ENCODE peak calls at places on chromosome 15, in ten cellular contexts. E is B cell, Y is lower leg skin, G is neural crest cell, U is HFF-Myc, Z is fibroblast of pulmonary artery, A is OCI-LY7, R is endodermal cell, M is neural progenitor cell, P is thoracic aorta. B is an unnamed sample.

GRCh38 chr15:72365844-72366243 is 10.0 kb downstream of the HEXA start:
- DNase-seq in E (no peak), Y (no peak), G (no peak), U (no peak), Z (no peak), A (peak), R (no peak), M (no peak), P (no peak), B (peak)

GRCh38 chr15:33021806-33022389 is 172.6 kb downstream of the FMN1 start:
- DNase-seq in E (no peak), Y (no peak), G (no peak), U (peak), Z (peak), A (peak), R (no peak), M (peak), P (no peak), B (peak)

GRCh38 chr15:23854535-23855252 is 167.6 kb upstream of the NDN start:
- DNase-seq in E (no peak), Y (no peak), G (no peak), U (no peak), Z (no peak), A (no peak), R (peak), M (peak), P (no peak), B (no peak)

GRCh38 chr15:39184701-39185390 is 396.0 kb upstream of the THBS1 start:
- DNase-seq in E (no peak), Y (no peak), G (no peak), U (no peak), Z (no peak), A (no peak), R (no peak), M (no peak), P (no peak), B (no peak)

GRCh38 chr15:49814709-49815108 is 193.9 kb downstream of the DTWD1 start:
- DNase-seq in E (no peak), Y (no peak), G (no peak), U (no peak), Z (no peak), A (no peak), R (no peak), M (no peak), P (no peak), B (no peak)

GRCh38 chr15:63196846-63197245 is 7.4 kb downstream of the RAB8B start:
- DNase-seq in E (no peak), Y (no peak), G (no peak), U (no peak), Z (no peak), A (no peak), R (no peak), M (no peak), P (no peak), B (no peak)

GRCh38 chr15:92383528-92384326 is 10.0 kb upstream of the ST8SIA2 start:
- DNase-seq in E (no peak), Y (no peak), G (peak), U (no peak), Z (peak), A (no peak), R (peak), M (peak), P (no peak), B (peak)

GRCh38 chr15:85515212-85515611 is 134.8 kb downstream of the AKAP13 start:
- DNase-seq in E (no peak), Y (no peak), G (no peak), U (no peak), Z (peak), A (no peak), R (no peak), M (no peak), P (no peak), B (no peak)

GRCh38 chr15:77852241-77853007 is 219.7 kb upstream of the LINGO1 start:
- DNase-seq in E (no peak), Y (no peak), G (no peak), U (no peak), Z (no peak), A (no peak), R (peak), M (no peak), P (no peak), B (no peak)

GRCh38 chr15:49421991-49422390 is 1.1 kb upstream of the FGF7 start:
- DNase-seq in E (no peak), Y (peak), G (peak), U (no peak), Z (peak), A (peak), R (peak), M (peak), P (peak), B (peak)

GRCh38 chr15:66650433-66650832 is 51.6 kb upstream of the SMAD6 start:
- DNase-seq in E (no peak), Y (peak), G (no peak), U (no peak), Z (no peak), A (no peak), R (no peak), M (no peak), P (no peak), B (no peak)

GRCh38 chr15:87557871-87558270 is 698.7 kb downstream of the NTRK3 start:
- DNase-seq in E (no peak), Y (no peak), G (no peak), U (no peak), Z (no peak), A (no peak), R (no peak), M (no peak), P (no peak), B (no peak)

GRCh38 chr15:35293353-35294130 is 208.4 kb upstream of the NANOGP8 start:
- DNase-seq in E (no peak), Y (no peak), G (no peak), U (no peak), Z (peak), A (no peak), R (peak), M (no peak), P (no peak), B (no peak)

GRCh38 chr15:90640862-90641261 is 76.3 kb upstream of the BLM start:
- DNase-seq in E (no peak), Y (no peak), G (no peak), U (no peak), Z (no peak), A (no peak), R (no peak), M (no peak), P (no peak), B (no peak)

GRCh38 chr15:97747342-97747741 is 213.2 kb upstream of the ARRDC4 start:
- DNase-seq in E (no peak), Y (no peak), G (no peak), U (no peak), Z (no peak), A (no peak), R (peak), M (no peak), P (no peak), B (no peak)

GRCh38 chr15:97748576-97748975 is 211.9 kb upstream of the ARRDC4 start:
- DNase-seq in E (no peak), Y (no peak), G (no peak), U (no peak), Z (no peak), A (no peak), R (peak), M (peak), P (no peak), B (no peak)

GRCh38 chr15:97750071-97750470 is 210.4 kb upstream of the ARRDC4 start:
- DNase-seq in E (no peak), Y (no peak), G (no peak), U (no peak), Z (no peak), A (no peak), R (no peak), M (peak), P (no peak), B (no peak)

DNA sequence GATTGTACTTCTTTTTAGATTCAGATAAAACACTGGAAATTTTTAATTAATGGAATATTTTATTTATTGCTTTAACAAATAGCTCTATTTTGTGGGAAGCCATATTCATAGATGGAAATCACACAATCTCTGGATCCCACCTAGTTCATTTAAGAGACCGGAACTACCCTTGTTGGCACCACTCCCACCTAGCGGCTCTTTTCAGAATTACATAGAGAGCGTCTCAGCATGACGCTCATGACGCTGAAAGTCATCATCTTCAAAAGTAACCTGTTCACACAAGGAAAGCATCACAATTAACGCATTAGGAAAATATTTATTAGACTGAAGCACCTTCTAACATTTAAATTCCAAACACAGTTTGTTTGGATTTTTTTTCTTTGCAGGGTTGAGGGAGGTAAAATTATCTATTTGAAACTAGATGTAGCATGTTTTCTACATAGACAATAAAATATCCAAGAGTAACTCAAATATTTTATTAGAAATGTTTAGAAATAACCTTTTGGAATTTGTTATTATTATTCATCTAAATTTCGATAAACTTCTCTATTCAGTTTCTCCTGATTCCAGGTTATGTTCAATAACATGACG is 214.9 kb upstream of the ARRDC4 start:
- DNase-seq in E (no peak), Y (no peak), G (peak), U (peak), Z (peak), A (peak), R (peak), M (peak), P (no peak), B (peak)
- TF ChIP-seq CTCF in E (peak), Y (no peak), G (peak), U (peak), Z (peak), A (peak), R (peak), M (peak), P (peak), B (peak)

GRCh38 chr15:58308742-58309355 is 122.9 kb upstream of the LIPC start:
- DNase-seq in E (no peak), Y (no peak), G (no peak), U (no peak), Z (no peak), A (no peak), R (no peak), M (peak), P (no peak), B (no peak)
- TF ChIP-seq CTCF in E (no peak), Y (no peak), G (no peak), U (peak), Z (no peak), A (peak), R (peak), M (peak), P (no peak), B (no peak)

DNA sequence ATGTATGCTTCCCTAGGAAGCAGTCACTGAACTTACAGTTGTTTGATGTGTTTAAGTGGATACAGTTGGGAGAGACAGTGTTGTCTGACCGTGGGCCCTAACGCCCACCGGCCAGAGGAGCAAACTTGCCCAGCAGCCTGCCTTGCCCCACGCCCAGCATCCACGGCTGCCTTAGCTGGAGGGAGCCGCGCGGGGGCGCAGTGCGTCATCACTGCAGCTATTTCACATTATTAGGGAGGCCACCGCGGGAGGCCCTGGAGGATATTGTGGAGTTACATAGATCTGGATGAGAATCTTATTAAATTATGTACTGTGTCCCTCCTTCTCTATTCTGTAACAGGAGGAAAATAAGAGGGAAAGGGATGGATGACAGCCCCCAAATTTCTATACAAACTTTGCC is 267.2 kb downstream of the GABRG3 start:
- DNase-seq in E (no peak), Y (no peak), G (no peak), U (no peak), Z (no peak), A (no peak), R (peak), M (peak), P (no peak), B (no peak)
- TF ChIP-seq CTCF in E (no peak), Y (no peak), G (no peak), U (no peak), Z (no peak), A (peak), R (peak), M (peak), P (no peak), B (no peak)

DNA sequence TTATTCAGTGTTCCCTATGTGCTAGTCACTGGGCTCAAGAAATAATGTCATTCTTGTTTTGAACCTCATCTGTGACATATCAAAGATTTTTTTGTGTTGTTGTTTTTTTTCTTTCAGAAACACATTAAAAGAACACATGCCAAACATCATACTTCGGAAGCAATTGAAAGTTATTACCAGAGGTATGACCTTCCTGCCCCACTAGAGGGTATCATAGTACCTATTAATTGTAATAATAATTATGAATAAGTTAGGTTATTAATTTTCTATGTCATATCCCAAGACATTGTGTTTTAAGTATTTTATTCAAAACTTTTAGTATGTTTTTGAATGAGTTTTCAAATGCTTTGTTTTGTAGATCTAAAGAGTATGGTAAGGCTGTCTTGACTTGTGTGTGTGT is 65.7 kb downstream of the CDIN1 start:
- DNase-seq in E (no peak), Y (no peak), G (no peak), U (no peak), Z (peak), A (no peak), R (no peak), M (no peak), P (no peak), B (no peak)
- TF ChIP-seq CTCF in E (no peak), Y (no peak), G (peak), U (no peak), Z (peak), A (peak), R (peak), M (no peak), P (no peak), B (no peak)

GRCh38 chr15:75731248-75732100 is 18.8 kb upstream of the CSPG4 start:
- DNase-seq in E (no peak), Y (no peak), G (no peak), U (no peak), Z (peak), A (no peak), R (peak), M (no peak), P (no peak), B (no peak)
- TF ChIP-seq CTCF in E (no peak), Y (no peak), G (no peak), U (peak), Z (no peak), A (no peak), R (peak), M (peak), P (no peak), B (no peak)

DNA sequence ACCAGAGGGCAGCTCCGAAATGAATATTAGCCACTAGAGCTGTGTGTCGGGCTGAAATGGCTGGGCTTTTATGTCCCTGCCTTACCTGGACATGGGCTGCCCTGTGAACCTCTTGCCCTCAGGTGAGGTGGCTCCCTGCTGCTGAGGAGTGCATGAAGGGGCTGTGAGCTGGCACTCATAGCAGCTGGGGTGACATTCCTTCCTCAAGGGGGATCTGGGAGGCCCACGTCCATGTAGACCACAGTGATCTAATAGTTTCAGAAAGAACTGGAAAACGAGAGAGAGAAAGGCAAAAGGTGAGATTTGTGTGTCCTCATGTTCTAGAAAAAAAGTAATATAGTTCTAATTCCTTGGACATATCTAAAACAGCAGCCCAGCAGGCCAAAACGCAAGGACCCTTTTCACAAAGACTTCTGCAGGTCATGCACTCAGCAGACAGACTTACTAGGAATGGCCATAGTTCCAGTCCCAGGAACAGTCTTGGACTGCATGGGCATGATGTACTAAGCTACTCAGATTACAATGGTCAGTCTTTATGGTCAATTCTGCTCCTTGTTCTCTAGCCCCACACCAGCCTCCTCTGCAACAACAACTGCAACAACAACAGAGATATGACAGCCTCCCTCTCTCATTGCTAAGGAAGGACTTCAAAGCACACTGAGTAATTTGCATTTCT is 10.8 kb upstream of the SLC24A5 start:
- DNase-seq in E (no peak), Y (no peak), G (no peak), U (no peak), Z (no peak), A (no peak), R (peak), M (no peak), P (no peak), B (no peak)
- TF ChIP-seq CTCF in E (no peak), Y (no peak), G (no peak), U (peak), Z (no peak), A (no peak), R (peak), M (no peak), P (no peak), B (no peak)

GRCh38 chr15:75620776-75621536 is 4.6 kb downstream of the SNUPN start:
- DNase-seq in E (no peak), Y (peak), G (no peak), U (peak), Z (peak), A (no peak), R (no peak), M (no peak), P (peak), B (no peak)
- TF ChIP-seq CTCF in E (no peak), Y (no peak), G (no peak), U (no peak), Z (peak), A (no peak), R (no peak), M (no peak), P (peak), B (no peak)

DNA sequence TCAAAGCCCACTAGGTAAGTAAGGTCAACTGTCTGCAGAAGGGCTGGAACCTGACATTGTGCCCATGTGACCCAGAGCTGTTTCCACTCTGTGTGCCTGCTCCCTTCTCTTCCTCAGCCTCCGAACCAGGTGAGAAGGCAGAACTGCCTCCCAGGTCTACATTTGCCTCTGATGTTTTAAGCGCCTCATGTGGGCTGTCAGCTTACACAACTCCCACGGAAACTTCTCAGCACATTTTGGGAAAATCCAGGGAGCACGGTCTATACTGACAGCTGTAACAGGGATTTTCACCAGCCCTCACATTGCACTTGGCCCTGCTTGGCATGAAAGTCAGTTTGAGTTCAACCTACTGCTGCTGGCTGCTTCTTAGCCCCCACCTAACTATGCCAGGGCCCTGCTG is 46.9 kb upstream of the SLC24A5 start:
- DNase-seq in E (no peak), Y (no peak), G (no peak), U (no peak), Z (no peak), A (no peak), R (no peak), M (no peak), P (no peak), B (no peak)
- TF ChIP-seq CTCF in E (no peak), Y (no peak), G (no peak), U (no peak), Z (no peak), A (no peak), R (no peak), M (no peak), P (no peak), B (no peak)

B was measured in GM13977.